ENCODE peak calls at places on chromosomes 4 and X, in eight cellular contexts. R is CD8-positive, alpha-beta memory T cell; D is GM06990; S is activated T-cell treated with anti-CD3 and anti-CD28 coated beads for 48 hours; Q is astrocyte of the spinal cord; G is fibroblast of mammary gland; O is mesothelial cell of epicardium; A is lower leg skin. Y is an unnamed sample.

GRCh38 chr4:120395746-120396145 is 329.1 kb upstream of the MAD2L1 start:
- DNase-seq in Q (no peak), A (no peak), R (no peak), G (no peak), O (no peak), D (no peak), S (no peak), Y (no peak)

GRCh38 chr4:34664051-34664450 is 1580.3 kb downstream of the ARAP2 start:
- DNase-seq in A (no peak), G (no peak), Q (no peak), R (no peak), O (no peak), S (no peak), D (no peak), Y (no peak)

GRCh38 chrX:153573999-153574398 is 24.9 kb downstream of the CCNQ start:
- DNase-seq in R (no peak), A (no peak), S (no peak), O (no peak), Q (no peak), G (no peak), D (no peak), Y (no peak)

GRCh38 chr4:43331226-43332078 is 438.9 kb downstream of the GRXCR1 start:
- DNase-seq in R (no peak), O (no peak), D (no peak), A (no peak), Q (peak; percentile 72), S (no peak), G (peak; percentile 94), Y (peak; percentile 59)

GRCh38 chrX:123563167-123563566 is 169.7 kb downstream of the THOC2 start:
- DNase-seq in R (no peak), O (no peak), A (no peak), G (no peak), S (no peak), Q (no peak), D (no peak), Y (no peak)

GRCh38 chr4:142615324-142615665 is 230.8 kb downstream of the INPP4B start:
- DNase-seq in R (no peak), O (no peak), A (no peak), G (peak; percentile 78), Q (peak; percentile 46), D (no peak), S (no peak), Y (peak; percentile 43)

GRCh38 chrX:152530967-152531366 is 79.9 kb upstream of the GABRA3 start:
- DNase-seq in S (no peak), G (no peak), A (no peak), Q (no peak), O (no peak), D (no peak), R (no peak), Y (peak; percentile 4)

GRCh38 chrX:48976086-48976485 is 4.4 kb upstream of the KCND1 start:
- DNase-seq in S (no peak), D (no peak), A (no peak), R (no peak), Q (no peak), G (no peak), O (no peak), Y (no peak)

GRCh38 chr4:185470503-185471195 is 884 bp downstream of the CCDC110 start:
- DNase-seq in G (peak; percentile 13), D (peak; percentile 65), O (no peak), S (no peak), R (peak; percentile 64), Q (peak; percentile 20), A (peak; percentile 49), Y (peak; percentile 46)

GRCh38 chr4:38313175-38313574 is 350.8 kb upstream of the KLF3 start:
- DNase-seq in O (no peak), A (no peak), D (no peak), R (no peak), G (no peak), S (no peak), Q (no peak), Y (no peak)

GRCh38 chr4:78166582-78166981 is 109.5 kb downstream of the FRAS1 start:
- DNase-seq in S (no peak), R (no peak), O (no peak), Q (peak; percentile 26), D (no peak), A (no peak), G (peak; percentile 16), Y (peak; percentile 9)

GRCh38 chr4:166195101-166195500 is 322.1 kb downstream of the TLL1 start:
- DNase-seq in D (no peak), A (no peak), Q (no peak), O (no peak), R (no peak), S (no peak), G (no peak), Y (peak; percentile 46)

GRCh38 chr4:89363786-89364185 is 56.2 kb upstream of the GPRIN3 start:
- DNase-seq in O (no peak), G (no peak), R (no peak), A (no peak), Q (no peak), S (no peak), D (no peak), Y (no peak)

GRCh38 chr4:124666496-124666895 is 46.0 kb downstream of the ANKRD50 start:
- DNase-seq in G (no peak), R (no peak), O (no peak), A (no peak), D (no peak), Q (no peak), S (no peak), Y (no peak)

GRCh38 chr4:109875106-109875505 is 27.2 kb downstream of the LRIT3 start:
- DNase-seq in R (no peak), G (no peak), O (no peak), A (no peak), D (no peak), Q (no peak), S (no peak), Y (no peak)

GRCh38 chr4:54231419-54232150 is 2.5 kb downstream of the PDGFRA start:
- DNase-seq in G (peak; percentile 65), D (peak; percentile 22), R (no peak), S (no peak), Q (peak; percentile 67), A (peak; percentile 52), O (no peak), Y (peak; percentile 67)

GRCh38 chr4:143384381-143384994 is 47.8 kb downstream of the GAB1 start:
- DNase-seq in D (no peak), A (no peak), S (no peak), O (no peak), G (peak; percentile 73), R (no peak), Q (no peak), Y (no peak)

GRCh38 chr4:87026795-87027495 is 92.1 kb downstream of the AFF1 start:
- DNase-seq in G (no peak), Q (no peak), A (no peak), D (peak; percentile 70), S (no peak), O (no peak), R (no peak), Y (no peak)

GRCh38 chr4:62474802-62475201 is 1274.7 kb downstream of the ADGRL3 start:
- DNase-seq in G (no peak), Q (no peak), S (no peak), O (no peak), R (no peak), D (no peak), A (no peak), Y (no peak)

GRCh38 chrX:63466690-63467089 is 115.6 kb upstream of the SPIN4 start:
- DNase-seq in O (no peak), R (no peak), A (no peak), S (no peak), D (no peak), G (no peak), Q (no peak), Y (no peak)

GRCh38 chrX:85963736-85964135 is 83.6 kb downstream of the CHM start:
- DNase-seq in R (no peak), D (no peak), S (no peak), G (peak; percentile 80), A (no peak), Q (peak; percentile 74), O (no peak), Y (peak; percentile 61)

Y was measured in astrocyte of the hippocampus.